ENCODE peak calls at places on chromosomes 1 and 21, in five cellular contexts. B, M, V, T and K are unnamed samples.

GRCh38 chr1:1208713-1209433 is 2.5 kb upstream of the TNFRSF18 start:
- DNase-seq in T (peak; percentile 50), V (peak; percentile 66), B (no peak), M (no peak), K (no peak)

GRCh38 chr21:44911066-44911383 is 9.7 kb downstream of the ITGB2 start:
- DNase-seq in T (no peak), V (no peak), M (no peak), B (no peak), K (no peak)

GRCh38 chr1:88877382-88877825 is 14.0 kb downstream of the GTF2B start:
- DNase-seq in M (peak; percentile 32), T (no peak), V (peak; percentile 61), B (no peak), K (no peak)

GRCh38 chr1:41920658-41921057 is 1.9 kb upstream of the HIVEP3 start:
- DNase-seq in V (peak; percentile 58), B (no peak), T (no peak), M (no peak), K (no peak)

GRCh38 chr1:28122183-28122582 is 33.8 kb upstream of the EYA3 start:
- DNase-seq in B (no peak), T (no peak), M (peak; percentile 37), V (peak; percentile 49), K (no peak)

GRCh38 chr1:77281491-77282186 is at the start of gene AK5:
- DNase-seq in T (peak; percentile 51), M (peak; percentile 78), V (peak; percentile 39), B (peak; percentile 34), K (no peak)

GRCh38 chr1:207711285-207711684 is 40.6 kb upstream of the CD46 start:
- DNase-seq in T (no peak), V (peak; percentile 38), B (no peak), M (no peak), K (no peak)

GRCh38 chr1:230122361-230123279 is 55.6 kb downstream of the GALNT2 start:
- DNase-seq in V (no peak), T (no peak), M (no peak), B (no peak), K (no peak)

GRCh38 chr21:26840912-26841311 is 4.3 kb downstream of the ADAMTS1 start:
- DNase-seq in M (peak; percentile 61), T (peak; percentile 85), B (peak; percentile 81), V (peak; percentile 86), K (peak; percentile 81)

GRCh38 chr1:5611431-5611830 is 380.8 kb downstream of the NPHP4 start:
- DNase-seq in T (no peak), M (no peak), B (no peak), V (no peak), K (no peak)

GRCh38 chr1:66506393-66506687 is 27.6 kb upstream of the SGIP1 start:
- DNase-seq in M (no peak), V (no peak), T (no peak), B (no peak), K (no peak)

GRCh38 chr1:221394011-221394544 is 347.8 kb downstream of the DUSP10 start:
- DNase-seq in V (peak; percentile 93), B (peak; percentile 45), M (peak; percentile 66), T (no peak), K (no peak)

GRCh38 chr1:50300303-50300702 is 122.9 kb downstream of the DMRTA2 start:
- DNase-seq in M (no peak), B (no peak), T (no peak), V (no peak), K (no peak)

GRCh38 chr21:42291003-42291750 is 24.0 kb downstream of the TFF3 start:
- DNase-seq in T (no peak), B (no peak), M (no peak), V (no peak), K (no peak)

GRCh38 chr1:20710450-20711284 is 7.1 kb downstream of the KIF17 start:
- DNase-seq in V (no peak), T (no peak), B (no peak), M (no peak), K (no peak)

GRCh38 chr1:88985692-88986091 is 6.7 kb downstream of the KYAT3 start:
- DNase-seq in M (no peak), T (no peak), V (no peak), B (no peak), K (no peak)

GRCh38 chr1:3132685-3133084 is 63.7 kb downstream of the PRDM16 start:
- DNase-seq in M (no peak), V (no peak), T (no peak), B (no peak), K (no peak)